ENCODE peak calls at places on chromosomes 16 and 17, in four cellular contexts. One of them, this sample, is unnamed.

GRCh38 chr16:86252596-86252995 is 257.7 kb upstream of the FOXF1 start:
- DNase-seq in IMR-90: peak
- DNase-seq in H9: peak
- DNase-seq in H1: peak
- DNase-seq in this sample: peak

GRCh38 chr16:23222929-23223328 is 40.4 kb downstream of the SCNN1G start:
- DNase-seq in IMR-90: no peak
- DNase-seq in H9: no peak
- DNase-seq in H1: no peak
- DNase-seq in this sample: peak

GRCh38 chr17:55577011-55577586 is 65.8 kb upstream of the SMIM36 start:
- DNase-seq in IMR-90: peak
- DNase-seq in H9: no peak
- DNase-seq in H1: no peak
- DNase-seq in this sample: no peak

GRCh38 chr16:2786826-2787151 is 571 bp downstream of the PRSS33 start:
- DNase-seq in IMR-90: no peak
- DNase-seq in H9: no peak
- DNase-seq in H1: no peak
- DNase-seq in this sample: no peak

GRCh38 chr17:19248923-19249574 is 11.9 kb downstream of the EPN2 start:
- DNase-seq in IMR-90: peak
- DNase-seq in H9: no peak
- DNase-seq in H1: no peak
- DNase-seq in this sample: no peak

GRCh38 chr17:55609737-55610201 is 98.5 kb upstream of the SMIM36 start:
- DNase-seq in IMR-90: peak
- DNase-seq in H9: no peak
- DNase-seq in H1: no peak
- DNase-seq in this sample: no peak

GRCh38 chr16:19167710-19168172 is 299 bp upstream of the SYT17 start:
- DNase-seq in IMR-90: peak
- DNase-seq in H9: peak
- DNase-seq in H1: peak
- DNase-seq in this sample: peak

GRCh38 chr17:43372273-43372911 is 26.4 kb upstream of the ARL4D start:
- DNase-seq in IMR-90: no peak
- DNase-seq in H9: no peak
- DNase-seq in H1: no peak
- DNase-seq in this sample: no peak

GRCh38 chr17:49634487-49634865 is 43.4 kb downstream of the SPOP start:
- DNase-seq in IMR-90: no peak
- DNase-seq in H9: no peak
- DNase-seq in H1: no peak
- DNase-seq in this sample: no peak

GRCh38 chr17:49434821-49435581 is 20.3 kb upstream of the PHB1 start:
- DNase-seq in IMR-90: peak
- DNase-seq in H9: peak
- DNase-seq in H1: peak
- DNase-seq in this sample: peak

GRCh38 chr17:31413871-31414589 is 22.6 kb downstream of the RAB11FIP4 start:
- DNase-seq in IMR-90: peak
- DNase-seq in H9: no peak
- DNase-seq in H1: no peak
- DNase-seq in this sample: no peak

GRCh38 chr17:60577147-60577925 is 22.7 kb upstream of the PPM1D start:
- DNase-seq in IMR-90: peak
- DNase-seq in H9: peak
- DNase-seq in H1: no peak
- DNase-seq in this sample: no peak

GRCh38 chr16:67100569-67101300 is 9.0 kb upstream of the PHAF1 start:
- DNase-seq in IMR-90: peak
- DNase-seq in H9: no peak
- DNase-seq in H1: no peak
- DNase-seq in this sample: peak

GRCh38 chr16:83345846-83346245 is 461.9 kb upstream of the HSBP1 start:
- DNase-seq in IMR-90: no peak
- DNase-seq in H9: no peak
- DNase-seq in H1: no peak
- DNase-seq in this sample: peak

GRCh38 chr16:27355610-27356009 is 41.8 kb downstream of the IL4R start:
- DNase-seq in IMR-90: peak
- DNase-seq in H9: peak
- DNase-seq in H1: peak
- DNase-seq in this sample: peak

GRCh38 chr16:25093208-25094061 is 18.1 kb upstream of the LCMT1 start:
- DNase-seq in IMR-90: no peak
- DNase-seq in H9: no peak
- DNase-seq in H1: no peak
- DNase-seq in this sample: no peak

GRCh38 chr17:77729587-77729986 is 228.9 kb upstream of the TNRC6C start:
- DNase-seq in IMR-90: no peak
- DNase-seq in H9: peak
- DNase-seq in H1: no peak
- DNase-seq in this sample: no peak

GRCh38 chr17:13978478-13978877 is 90.8 kb upstream of the COX10 start:
- DNase-seq in IMR-90: no peak
- DNase-seq in H9: no peak
- DNase-seq in H1: no peak
- DNase-seq in this sample: peak

GRCh38 chr17:41417576-41418015 is 6.8 kb downstream of the KRT37 start:
- DNase-seq in IMR-90: peak
- DNase-seq in H9: peak
- DNase-seq in H1: no peak
- DNase-seq in this sample: peak

GRCh38 chr16:70304892-70305448 is 6.0 kb downstream of the DDX19B start:
- DNase-seq in IMR-90: no peak
- DNase-seq in H9: no peak
- DNase-seq in H1: no peak
- DNase-seq in this sample: peak

GRCh38 chr16:3671424-3671823 is 16.9 kb downstream of the DNASE1 start:
- DNase-seq in IMR-90: no peak
- DNase-seq in H9: no peak
- DNase-seq in H1: no peak
- DNase-seq in this sample: no peak

GRCh38 chr16:22003195-22003594 is 2.3 kb upstream of the PDZD9 start:
- DNase-seq in IMR-90: no peak
- DNase-seq in H9: no peak
- DNase-seq in H1: no peak
- DNase-seq in this sample: no peak
- H4K5ac ChIP-seq in IMR-90: no peak
- H4K5ac ChIP-seq in H9: no peak
- H4K5ac ChIP-seq in H1: no peak
- H4K5ac ChIP-seq in this sample: no peak

GRCh38 chr16:68234188-68235104 is 1.5 kb downstream of the ESRP2 start:
- DNase-seq in IMR-90: no peak
- DNase-seq in H9: peak
- DNase-seq in H1: no peak
- DNase-seq in this sample: peak
- H4K5ac ChIP-seq in IMR-90: no peak
- H4K5ac ChIP-seq in H9: no peak
- H4K5ac ChIP-seq in H1: no peak
- H4K5ac ChIP-seq in this sample: no peak

DNA sequence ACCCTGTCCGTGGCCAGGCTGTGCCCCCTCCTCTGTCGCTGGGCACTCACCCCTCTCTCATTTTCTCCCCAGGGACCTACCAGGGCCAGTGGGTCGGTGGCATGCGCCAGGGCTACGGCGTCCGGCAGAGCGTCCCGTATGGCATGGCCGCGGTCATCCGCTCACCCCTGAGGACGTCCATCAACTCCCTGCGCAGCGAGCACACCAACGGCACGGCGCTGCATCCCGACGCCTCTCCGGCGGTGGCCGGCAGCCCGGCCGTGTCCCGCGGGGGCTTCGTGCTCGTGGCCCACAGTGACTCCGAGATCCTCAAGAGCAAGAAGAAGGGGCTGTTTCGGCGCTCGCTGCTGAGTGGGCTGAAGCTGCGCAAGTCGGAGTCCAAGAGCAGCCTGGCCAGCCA is 41.9 kb downstream of the JPH3 start:
- DNase-seq in IMR-90: no peak
- DNase-seq in H9: no peak
- DNase-seq in H1: no peak
- DNase-seq in this sample: no peak
- H4K5ac ChIP-seq in IMR-90: no peak
- H4K5ac ChIP-seq in H9: no peak
- H4K5ac ChIP-seq in H1: no peak
- H4K5ac ChIP-seq in this sample: no peak

GRCh38 chr16:10153993-10154788 is 28.0 kb downstream of the GRIN2A start:
- DNase-seq in IMR-90: no peak
- DNase-seq in H9: no peak
- DNase-seq in H1: no peak
- DNase-seq in this sample: no peak
- H4K5ac ChIP-seq in IMR-90: no peak
- H4K5ac ChIP-seq in H9: no peak
- H4K5ac ChIP-seq in H1: no peak
- H4K5ac ChIP-seq in this sample: no peak

GRCh38 chr16:77715145-77715544 is 7.2 kb upstream of the NUDT7 start:
- DNase-seq in IMR-90: no peak
- DNase-seq in H9: no peak
- DNase-seq in H1: no peak
- DNase-seq in this sample: no peak
- H4K5ac ChIP-seq in IMR-90: no peak
- H4K5ac ChIP-seq in H9: no peak
- H4K5ac ChIP-seq in H1: no peak
- H4K5ac ChIP-seq in this sample: no peak

DNA sequence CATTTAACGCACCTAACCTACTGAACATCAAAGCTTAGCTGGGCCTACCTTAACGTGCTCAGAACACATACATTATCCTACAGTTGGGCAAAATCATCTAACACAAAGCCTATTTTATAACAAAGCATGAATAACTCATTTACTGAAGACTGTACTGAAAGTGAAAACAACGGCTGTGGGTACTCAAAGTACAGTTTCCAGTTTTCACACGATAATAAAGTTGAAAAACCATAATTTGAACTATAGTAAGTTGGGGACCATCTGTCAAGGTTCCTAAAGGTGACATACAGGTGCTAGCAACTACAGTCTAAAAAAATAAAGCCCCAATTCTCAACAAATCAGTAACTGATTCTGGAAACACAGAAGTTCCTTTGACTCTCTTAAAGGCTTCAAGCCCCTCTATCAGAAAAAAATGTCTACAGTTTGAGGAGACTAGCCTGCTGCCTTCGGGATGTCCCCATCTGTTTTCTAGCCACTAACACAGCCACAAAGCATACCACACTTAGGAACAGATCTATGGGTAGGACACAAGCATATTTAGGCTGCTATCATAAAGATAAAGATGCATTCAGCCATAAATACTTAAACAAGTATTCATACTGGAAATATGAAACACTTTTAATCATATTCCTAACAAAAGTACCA is 71.3 kb downstream of the KANSL1 start:
- DNase-seq in IMR-90: no peak
- DNase-seq in H9: no peak
- DNase-seq in H1: no peak
- DNase-seq in this sample: no peak
- H4K5ac ChIP-seq in IMR-90: no peak
- H4K5ac ChIP-seq in H9: no peak
- H4K5ac ChIP-seq in H1: no peak
- H4K5ac ChIP-seq in this sample: no peak

This sample was measured in mesendoderm.